ENCODE peak calls at places on chromosomes 11 and 22, in six cellular contexts. I is fibroblast of mammary gland, O is fibroblast of the aortic adventitia, G is kidney, J is AG09309, F is foreskin keratinocyte. W is an unnamed sample.
A peak's percentile ranks its signal among the peaks of the same experiment; 100 is the strongest.

GRCh38 chr11:117671370-117671769 is 125.6 kb downstream of the DSCAML1 start:
- DNase-seq in I (no peak), J (no peak), G (no peak), O (no peak), F (no peak), W (no peak)

GRCh38 chr22:35014812-35015211 is 51.1 kb upstream of the ISX start:
- DNase-seq in I (no peak), O (no peak), J (no peak), G (no peak), F (no peak), W (no peak)

GRCh38 chr11:47178737-47179654 is 2.3 kb upstream of the ARFGAP2 start:
- DNase-seq in G (no peak), J (no peak), O (no peak), F (no peak), I (no peak), W (no peak)

GRCh38 chr11:126993599-126993998 is 7.0 kb downstream of the KIRREL3 start:
- DNase-seq in G (no peak), F (no peak), I (no peak), J (no peak), O (no peak), W (no peak)

GRCh38 chr11:103907548-103908455 is 128.6 kb upstream of the DDI1 start:
- DNase-seq in J (no peak), G (no peak), I (peak; percentile 33), F (no peak), O (peak; percentile 62), W (no peak)

GRCh38 chr11:108967571-108967970 is 302.7 kb downstream of the DDX10 start:
- DNase-seq in F (no peak), G (no peak), J (no peak), I (no peak), O (peak; percentile 87), W (no peak)

GRCh38 chr22:46742576-46743221 is 4.6 kb upstream of the CERK start:
- DNase-seq in O (no peak), I (no peak), J (no peak), F (no peak), G (peak; percentile 54), W (no peak)

GRCh38 chr11:111469200-111469599 is 43.0 kb downstream of the BTG4 start:
- DNase-seq in O (peak; percentile 19), J (no peak), I (peak; percentile 49), F (no peak), G (no peak), W (no peak)

GRCh38 chr11:9053631-9054030 is 37.8 kb downstream of the SCUBE2 start:
- DNase-seq in G (no peak), O (peak; percentile 8), F (no peak), J (no peak), I (peak; percentile 8), W (no peak)

GRCh38 chr11:124470516-124471231 is 25.2 kb upstream of the OR8B8 start:
- DNase-seq in F (no peak), O (peak; percentile 2), J (no peak), G (no peak), I (peak; percentile 10), W (no peak)

GRCh38 chr11:94909371-94909820 is 64.0 kb downstream of the CWC15 start:
- DNase-seq in I (peak; percentile 68), F (no peak), O (no peak), J (no peak), G (no peak), W (no peak)

GRCh38 chr11:79296113-79296512 is 144.7 kb downstream of the TENM4 start:
- DNase-seq in F (no peak), I (no peak), G (no peak), O (no peak), J (no peak), W (no peak)

GRCh38 chr11:7251836-7252682 is at the start of gene SYT9:
- DNase-seq in J (no peak), I (peak; percentile 5), F (no peak), O (peak; percentile 15), G (peak; percentile 80), W (no peak)

GRCh38 chr11:118930152-118930712 is 4.5 kb upstream of the BCL9L start:
- DNase-seq in O (peak; percentile 81), F (peak; percentile 90), G (peak; percentile 93), J (no peak), I (peak; percentile 68), W (no peak)

GRCh38 chr11:81655351-81655750 is 1078.3 kb downstream of the FAM181B start:
- DNase-seq in F (no peak), O (no peak), G (no peak), I (no peak), J (no peak), W (no peak)

GRCh38 chr22:26503758-26504157 is 8.5 kb downstream of the TFIP11 start:
- DNase-seq in O (no peak), J (no peak), G (no peak), I (no peak), F (no peak), W (no peak)

GRCh38 chr22:26499188-26499703 is 13.0 kb downstream of the TFIP11 start:
- DNase-seq in F (no peak), J (no peak), O (no peak), I (no peak), G (no peak), W (no peak)

GRCh38 chr22:26508148-26508547 is 4.1 kb downstream of the TFIP11 start:
- DNase-seq in J (no peak), I (no peak), F (no peak), G (no peak), O (no peak), W (no peak)

GRCh38 chr22:26501996-26502395 is 10.3 kb downstream of the TFIP11 start:
- DNase-seq in J (no peak), F (no peak), G (no peak), I (no peak), O (no peak), W (no peak)

DNA sequence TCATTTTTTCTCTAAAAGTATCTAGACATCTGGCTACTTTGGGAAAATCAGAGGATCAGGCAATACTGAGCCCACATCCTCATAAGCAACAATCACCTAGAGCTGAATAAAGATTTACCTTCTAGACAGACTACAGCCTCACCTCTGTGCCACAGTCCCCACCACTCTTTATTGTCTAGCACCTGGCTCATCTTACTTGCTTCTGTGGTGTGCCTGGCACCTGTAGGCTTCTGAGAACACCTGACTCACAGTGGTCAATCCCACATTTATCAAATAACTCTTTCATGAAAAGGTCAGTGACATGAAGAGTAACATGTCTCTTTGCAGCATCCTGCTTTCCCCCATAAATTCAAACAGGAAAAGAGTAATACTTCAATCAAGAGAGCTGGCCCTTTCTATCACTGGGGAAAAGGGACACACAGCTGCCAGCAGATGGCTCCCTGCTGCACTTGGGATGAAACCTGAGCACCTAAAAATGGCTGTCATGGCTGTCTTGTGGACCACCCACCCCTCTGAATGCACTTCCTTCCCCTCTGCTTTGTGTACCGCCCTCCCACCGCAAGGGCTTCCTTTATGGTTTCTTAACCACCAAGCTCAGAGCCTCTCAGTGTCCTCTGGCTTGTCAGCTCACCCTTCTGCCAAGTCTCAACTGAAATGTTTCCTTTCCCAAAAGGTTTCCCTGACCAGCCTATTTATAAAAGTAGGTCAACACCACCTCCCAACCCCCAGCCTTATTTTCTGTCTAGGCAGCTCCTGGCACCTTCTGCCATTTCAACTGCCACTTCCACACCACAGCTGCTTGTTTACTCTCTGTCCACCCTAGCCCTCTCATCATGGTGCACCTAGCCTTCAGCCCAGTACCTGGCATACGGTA is 9.3 kb downstream of the TFIP11 start:
- DNase-seq in I (peak; percentile 50), F (no peak), O (peak; percentile 31), J (no peak), G (no peak), W (no peak)
- TF ChIP-seq CTCF in I (peak; percentile 54), F (peak; percentile 66), O (peak; percentile 47), J (peak; percentile 68), G (peak; percentile 47), W (peak; percentile 56)

GRCh38 chr11:70539360-70540095 is 141.2 kb downstream of the CTTN start:
- DNase-seq in I (no peak), O (no peak), J (no peak), G (peak; percentile 44), F (no peak), W (no peak)
- TF ChIP-seq CTCF in I (no peak), O (no peak), J (no peak), G (no peak), F (no peak), W (no peak)

DNA sequence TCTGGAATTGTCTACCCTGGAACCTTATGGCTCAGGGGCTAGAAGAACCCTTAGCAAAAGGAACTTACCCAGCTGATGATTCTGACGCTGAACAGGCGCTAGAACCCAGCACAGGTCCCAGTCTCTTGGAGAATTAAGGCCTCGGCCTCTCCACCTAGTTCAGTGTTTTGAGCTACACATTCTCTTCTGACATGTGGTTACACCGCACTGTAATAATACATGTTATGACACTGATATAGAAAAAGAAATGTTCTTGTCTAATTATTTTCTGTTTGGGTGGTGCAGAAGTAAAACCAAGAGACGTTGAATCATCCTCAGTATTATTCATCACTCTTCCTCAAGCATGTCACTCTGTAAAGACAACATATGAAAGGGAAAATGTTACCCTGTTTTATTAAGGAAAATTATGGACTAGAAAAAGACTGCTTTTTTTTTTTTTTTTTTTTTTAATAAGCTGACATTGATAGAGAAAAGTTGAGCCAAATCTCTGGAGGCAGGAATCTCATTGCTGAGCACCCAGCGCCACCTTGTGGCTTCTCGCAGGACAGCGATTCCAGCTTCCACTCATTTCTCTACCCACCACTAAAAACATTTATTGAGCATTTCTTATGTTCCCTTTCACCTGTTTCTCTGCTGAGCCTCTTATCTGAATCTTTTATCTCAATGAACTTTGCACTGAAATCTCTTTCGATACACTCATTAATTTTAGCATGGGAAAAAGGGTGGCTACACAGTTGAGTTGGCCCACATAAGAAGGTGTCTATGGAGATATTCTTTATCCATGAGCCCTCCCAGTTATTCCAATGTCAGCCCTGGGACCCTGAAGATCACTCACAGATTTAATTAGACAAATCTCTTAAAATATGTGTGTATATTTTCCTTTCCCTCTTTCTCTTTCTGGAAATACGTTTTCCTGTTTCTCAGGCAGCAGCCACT is 12.6 kb upstream of the APLNR start:
- DNase-seq in G (peak; percentile 79), O (peak; percentile 74), I (peak; percentile 62), F (peak; percentile 46), J (peak; percentile 16), W (peak; percentile 23)
- TF ChIP-seq CTCF in G (peak; percentile 81), O (peak; percentile 86), I (peak; percentile 91), F (peak; percentile 87), J (peak; percentile 85), W (peak; percentile 88)

DNA sequence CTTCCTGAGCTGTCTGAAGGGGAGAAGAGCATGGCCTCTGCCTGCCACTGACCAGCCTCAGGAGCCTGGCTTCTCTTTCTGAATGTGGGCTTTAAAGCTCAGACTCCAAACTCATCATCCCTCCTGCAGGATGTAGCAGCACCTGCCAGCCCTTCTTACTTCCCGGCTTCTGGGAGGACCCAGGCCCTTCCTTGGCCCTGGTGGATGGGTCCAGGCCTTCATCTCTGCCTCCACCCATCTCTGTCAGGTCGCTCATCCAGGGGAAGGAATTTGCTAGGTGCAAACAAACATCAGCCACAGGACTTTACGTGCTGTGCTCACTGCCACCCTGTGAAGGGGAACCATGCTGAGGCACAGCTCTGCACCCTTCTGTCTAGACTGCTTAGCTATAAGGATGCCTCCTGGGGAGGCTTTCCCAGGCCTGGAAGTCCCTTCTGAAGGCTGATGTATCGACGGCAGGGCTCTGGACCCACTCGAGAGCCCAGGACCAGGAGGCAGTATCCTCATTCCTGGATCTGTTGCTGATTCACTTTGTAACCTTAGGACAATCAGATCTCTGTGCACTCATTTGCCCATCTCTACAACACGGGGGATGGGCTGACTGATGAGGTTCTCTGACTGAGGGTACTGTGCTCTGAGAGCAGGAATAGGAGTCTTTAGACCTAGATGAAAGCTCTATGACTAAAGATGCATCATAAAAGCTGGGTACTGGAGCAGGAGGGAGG is 30.9 kb downstream of the USP35 start:
- DNase-seq in O (no peak), F (no peak), G (no peak), I (no peak), J (no peak), W (no peak)
- TF ChIP-seq CTCF in O (no peak), F (no peak), G (no peak), I (no peak), J (no peak), W (no peak)